ENCODE peak calls at places on chromosomes 1 and 21, in six cellular contexts. N, M, C, H, L and U are unnamed samples.
A peak's percentile ranks its signal among the peaks of the same experiment; 100 is the strongest.

GRCh38 chr1:232463226-232463625 is 166.7 kb downstream of the SIPA1L2 start:
- DNase-seq in N (no peak), M (no peak), C (no peak), H (peak; percentile 28), L (peak; percentile 61), U (no peak)

GRCh38 chr1:212205843-212206242 is 79.4 kb upstream of the PPP2R5A start:
- DNase-seq in N (no peak), M (no peak), C (no peak), H (no peak), L (no peak), U (no peak)

GRCh38 chr21:31316488-31317169 is 27.4 kb downstream of the TIAM1 start:
- DNase-seq in N (no peak), M (no peak), C (no peak), H (no peak), L (peak; percentile 52), U (peak; percentile 91)

GRCh38 chr1:180540697-180541594 is 17.8 kb upstream of the OVAAL start:
- DNase-seq in N (no peak), M (no peak), C (no peak), H (no peak), L (peak; percentile 31), U (no peak)

GRCh38 chr1:173042806-173043205 is 7.9 kb downstream of the TNFSF18 start:
- DNase-seq in N (no peak), M (no peak), C (no peak), H (no peak), L (no peak), U (peak; percentile 35)

GRCh38 chr21:16752109-16752508 is 760.7 kb upstream of the CXADR start:
- DNase-seq in N (no peak), M (no peak), C (no peak), H (no peak), L (no peak), U (no peak)

GRCh38 chr1:7223334-7224080 is 438.3 kb downstream of the CAMTA1 start:
- DNase-seq in N (no peak), M (no peak), C (no peak), H (peak; percentile 40), L (peak; percentile 97), U (no peak)

GRCh38 chr1:26784023-26784871 is 3.5 kb upstream of the PIGV start:
- DNase-seq in N (no peak), M (peak; percentile 61), C (no peak), H (peak; percentile 86), L (peak; percentile 80), U (peak; percentile 31)

GRCh38 chr1:239719642-239720258 is 333.4 kb downstream of the CHRM3 start:
- DNase-seq in N (no peak), M (no peak), C (no peak), H (no peak), L (no peak), U (no peak)

GRCh38 chr21:27734146-27734545 is 767.3 kb upstream of the ADAMTS5 start:
- DNase-seq in N (no peak), M (no peak), C (no peak), H (peak; percentile 80), L (peak; percentile 91), U (peak; percentile 5)

GRCh38 chr21:37564924-37565529 is 198.5 kb downstream of the DYRK1A start:
- DNase-seq in N (no peak), M (no peak), C (no peak), H (peak; percentile 41), L (peak; percentile 15), U (no peak)

GRCh38 chr1:151327903-151328674 is 873 bp upstream of the PI4KB start:
- DNase-seq in N (no peak), M (peak; percentile 59), C (no peak), H (no peak), L (no peak), U (peak; percentile 63)

GRCh38 chr1:223716302-223716862 is 4.0 kb downstream of the CAPN2 start:
- DNase-seq in N (no peak), M (no peak), C (no peak), H (no peak), L (no peak), U (no peak)

GRCh38 chr21:44800971-44801467 is 601 bp downstream of the UBE2G2 start:
- DNase-seq in N (no peak), M (no peak), C (no peak), H (peak; percentile 49), L (peak; percentile 26), U (peak; percentile 72)

GRCh38 chr1:146032613-146033219 is 11.2 kb upstream of the HJV start:
- DNase-seq in N (no peak), M (no peak), C (no peak), H (peak; percentile 66), L (peak; percentile 47), U (peak; percentile 62)

GRCh38 chr1:182889997-182890396 is 50.9 kb downstream of the DHX9 start:
- DNase-seq in N (no peak), M (no peak), C (no peak), H (no peak), L (no peak), U (no peak)

GRCh38 chr1:145983206-145983675 is 13.1 kb downstream of the TXNIP start:
- DNase-seq in N (no peak), M (no peak), C (no peak), H (no peak), L (no peak), U (no peak)

GRCh38 chr1:165383067-165383466 is 26.6 kb upstream of the LMX1A start:
- DNase-seq in N (no peak), M (no peak), C (no peak), H (no peak), L (peak; percentile 28), U (peak; percentile 33)

GRCh38 chr1:30782361-30783243 is 25.0 kb upstream of the LAPTM5 start:
- DNase-seq in N (no peak), M (peak; percentile 89), C (peak; percentile 78), H (peak; percentile 56), L (peak; percentile 45), U (peak; percentile 82)

DNA sequence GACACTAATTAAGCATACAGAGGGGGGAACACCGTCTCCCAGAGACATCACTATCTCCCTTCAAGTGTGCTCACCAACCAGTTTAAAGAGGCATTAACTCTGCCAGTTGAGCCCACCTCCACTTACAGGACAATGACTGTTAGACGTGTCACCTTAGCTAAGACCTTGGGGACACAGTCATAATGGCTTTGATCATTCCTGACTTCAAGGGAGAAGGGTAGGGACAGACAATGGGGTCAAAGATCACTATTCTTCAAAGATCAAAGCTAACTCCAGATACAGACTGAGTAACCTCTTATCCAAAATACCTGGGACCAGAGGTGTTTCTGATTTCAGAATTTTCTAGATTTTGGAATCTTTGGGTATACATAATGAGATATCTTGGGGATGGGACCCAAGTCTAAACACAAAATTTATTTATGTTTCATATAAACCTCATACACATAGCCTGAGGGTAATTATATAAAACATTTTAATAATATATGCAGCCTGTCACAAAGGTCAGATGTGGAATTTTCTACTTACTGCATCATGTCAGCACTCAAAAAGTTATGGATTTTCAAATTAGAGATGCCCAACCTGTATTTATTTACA is 246.1 kb downstream of the SLC45A1 start:
- DNase-seq in N (no peak), M (no peak), C (no peak), H (no peak), L (no peak), U (peak; percentile 88)
- H3K23ac ChIP-seq in N (no peak overlapping the region), M (no peak overlapping the region), C (no peak overlapping the region), H (no peak overlapping the region), L (peak overlapping the region; percentile 67), U (no peak overlapping the region)

GRCh38 chr1:3712573-3713535 is 39.4 kb upstream of the CCDC27 start:
- DNase-seq in N (no peak), M (no peak), C (no peak), H (no peak), L (no peak), U (no peak)
- H3K23ac ChIP-seq in N (no peak overlapping the region), M (no peak overlapping the region), C (no peak overlapping the region), H (no peak overlapping the region), L (no peak overlapping the region), U (no peak overlapping the region)

GRCh38 chr1:147169840-147170674 is 2.2 kb downstream of the PRKAB2 start:
- DNase-seq in N (no peak), M (no peak), C (no peak), H (peak; percentile 31), L (no peak), U (no peak)

GRCh38 chr1:147167361-147167760 is 4.9 kb downstream of the PRKAB2 start:
- DNase-seq in N (no peak), M (no peak), C (no peak), H (peak; percentile 98), L (peak; percentile 96), U (no peak)

GRCh38 chr1:147171399-147172167 is 687 bp downstream of the PRKAB2 start:
- DNase-seq in N (no peak), M (no peak), C (no peak), H (peak; percentile 31), L (no peak), U (no peak)

GRCh38 chr1:147169171-147169570 is 3.1 kb downstream of the PRKAB2 start:
- DNase-seq in N (no peak), M (no peak), C (no peak), H (peak; percentile 7), L (no peak), U (peak; percentile 43)

DNA sequence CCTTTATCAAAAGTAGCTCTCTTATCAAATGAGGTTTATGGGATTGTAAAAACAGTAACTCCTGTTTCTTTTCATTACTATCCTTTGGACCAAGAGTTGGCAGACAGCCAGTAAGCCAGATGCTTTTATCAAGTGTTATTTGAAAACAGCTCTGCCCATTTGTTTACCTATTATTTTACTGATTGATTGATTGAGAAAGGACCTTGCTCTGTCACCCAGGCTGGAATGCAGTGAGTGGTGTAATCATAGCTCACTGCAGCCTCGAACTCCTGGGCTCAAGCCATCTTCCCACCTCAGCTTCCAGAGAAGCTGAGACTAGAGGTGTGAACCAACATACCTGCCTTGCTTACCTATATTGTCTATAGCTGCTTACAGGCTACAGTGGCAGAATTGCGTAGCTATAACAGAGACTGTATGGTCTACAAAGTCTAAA is 3.6 kb downstream of the PRKAB2 start:
- DNase-seq in N (no peak), M (no peak), C (no peak), H (peak; percentile 54), L (peak; percentile 42), U (peak; percentile 49)
- H3K23ac ChIP-seq in N (no peak overlapping the region), M (no peak overlapping the region), C (no peak overlapping the region), H (no peak overlapping the region), L (no peak overlapping the region), U (no peak overlapping the region)

DNA sequence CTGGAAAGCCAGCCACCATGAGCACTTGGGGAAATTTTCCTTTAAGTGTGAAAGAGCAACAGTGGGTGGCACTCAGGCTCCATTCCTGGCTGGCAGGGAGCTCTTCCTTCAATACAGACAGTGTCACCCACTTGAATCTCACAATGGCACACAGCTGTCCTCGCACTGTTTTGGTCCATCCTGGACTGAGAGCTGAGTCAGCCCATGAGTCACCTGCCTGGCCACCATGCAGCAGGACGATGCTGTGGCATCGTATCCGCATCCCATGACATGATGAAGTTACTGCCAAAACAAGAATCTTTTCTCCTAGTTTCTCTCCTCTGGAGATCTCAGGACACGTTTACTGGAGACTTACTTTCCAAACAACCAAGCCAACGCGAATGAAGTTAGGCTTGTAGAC is 6.0 kb downstream of the TMPRSS2 start:
- DNase-seq in N (no peak), M (no peak), C (no peak), H (no peak), L (no peak), U (no peak)
- H3K23ac ChIP-seq in N (no peak overlapping the region), M (no peak overlapping the region), C (no peak overlapping the region), H (no peak overlapping the region), L (no peak overlapping the region), U (no peak overlapping the region)